ENCODE peak calls at places on chromosomes 16 and 17, in six cellular contexts. W is A673, V is H1, M is HepG2, K is psoas muscle, B is transverse colon. Q is an unnamed sample. For H3K4me1, the result is how much of the 10 kb centered on the place peaks cover.

GRCh38 chr16:13313351-13313750 is 412.0 kb downstream of the SHISA9 start:
- DNase-seq in W (no peak), B (no peak), M (no peak), V (no peak), K (no peak), Q (no peak)

GRCh38 chr16:56915311-56916105 is 16.4 kb upstream of the HERPUD1 start:
- DNase-seq in V (no peak), M (no peak), W (no peak), B (no peak), K (no peak), Q (no peak)

GRCh38 chr16:68995011-68995504 is 110.4 kb upstream of the HAS3 start:
- DNase-seq in B (no peak), M (peak), W (peak), K (no peak), V (no peak), Q (no peak)

GRCh38 chr17:61579961-61580360 is 11.1 kb downstream of the NACA2 start:
- DNase-seq in B (no peak), V (no peak), W (peak), K (no peak), M (peak), Q (no peak)

GRCh38 chr16:66476328-66477027 is 49.4 kb downstream of the BEAN1 start:
- DNase-seq in M (no peak), B (no peak), W (peak), V (peak), K (no peak), Q (no peak)

GRCh38 chr16:65781363-65781762 is 585.1 kb upstream of the CDH5 start:
- DNase-seq in W (no peak), B (no peak), M (no peak), V (no peak), K (no peak), Q (no peak)

GRCh38 chr17:81900181-81900820 is 1.7 kb upstream of the NPB start:
- DNase-seq in W (no peak), M (no peak), V (no peak), K (no peak), B (no peak), Q (no peak)

GRCh38 chr17:68491381-68491849 is 20.8 kb upstream of the PRKAR1A start:
- DNase-seq in V (no peak), B (peak), M (no peak), W (no peak), K (no peak), Q (peak)

GRCh38 chr17:51563961-51564360 is 303.6 kb downstream of the UTP18 start:
- DNase-seq in W (no peak), M (no peak), B (no peak), V (no peak), K (no peak), Q (no peak)

GRCh38 chr17:32926183-32926582 is 1.8 kb upstream of the TMEM98 start:
- DNase-seq in K (no peak), B (no peak), V (no peak), M (no peak), W (no peak), Q (no peak)

GRCh38 chr16:1296688-1297412 is 12.6 kb upstream of the UBE2I start:
- DNase-seq in K (no peak), W (no peak), B (peak), V (no peak), M (peak), Q (peak)

GRCh38 chr16:88983771-88984687 is 7.0 kb upstream of the CBFA2T3 start:
- DNase-seq in K (no peak), W (no peak), V (no peak), B (no peak), M (no peak), Q (no peak)
- H3K4me1 ChIP-seq in K (under half), W (under half), V (under half), B (under half), M (under half), Q (under half)

GRCh38 chr17:11944587-11944986 is 52.7 kb downstream of the ZNF18 start:
- DNase-seq in B (no peak), W (no peak), K (no peak), V (no peak), M (no peak), Q (no peak)
- H3K4me3 ChIP-seq in B (no peak), W (no peak), K (no peak), V (no peak), M (no peak), Q (no peak)

GRCh38 chr17:31537558-31537957 is 146.1 kb downstream of the RAB11FIP4 start:
- DNase-seq in V (no peak), K (no peak), B (peak), M (no peak), W (no peak), Q (peak)
- H3K27ac ChIP-seq in V (no peak), K (no peak), B (peak), M (peak), W (no peak), Q (no peak)

GRCh38 chr16:89700649-89701424 is 668 bp downstream of the SPATA2L start:
- DNase-seq in W (peak), B (peak), M (peak), V (peak), K (no peak), Q (peak)
- H3K4me1 ChIP-seq in W (under half), B (under half), M (under half), V (under half), K (under half), Q (under half)

GRCh38 chr17:44439168-44439567 is 49.7 kb upstream of the ITGA2B start:
- DNase-seq in M (no peak), V (no peak), B (no peak), K (no peak), W (no peak), Q (no peak)
- H3K4me3 ChIP-seq in M (no peak), V (no peak), B (no peak), K (peak), W (no peak), Q (no peak)

DNA sequence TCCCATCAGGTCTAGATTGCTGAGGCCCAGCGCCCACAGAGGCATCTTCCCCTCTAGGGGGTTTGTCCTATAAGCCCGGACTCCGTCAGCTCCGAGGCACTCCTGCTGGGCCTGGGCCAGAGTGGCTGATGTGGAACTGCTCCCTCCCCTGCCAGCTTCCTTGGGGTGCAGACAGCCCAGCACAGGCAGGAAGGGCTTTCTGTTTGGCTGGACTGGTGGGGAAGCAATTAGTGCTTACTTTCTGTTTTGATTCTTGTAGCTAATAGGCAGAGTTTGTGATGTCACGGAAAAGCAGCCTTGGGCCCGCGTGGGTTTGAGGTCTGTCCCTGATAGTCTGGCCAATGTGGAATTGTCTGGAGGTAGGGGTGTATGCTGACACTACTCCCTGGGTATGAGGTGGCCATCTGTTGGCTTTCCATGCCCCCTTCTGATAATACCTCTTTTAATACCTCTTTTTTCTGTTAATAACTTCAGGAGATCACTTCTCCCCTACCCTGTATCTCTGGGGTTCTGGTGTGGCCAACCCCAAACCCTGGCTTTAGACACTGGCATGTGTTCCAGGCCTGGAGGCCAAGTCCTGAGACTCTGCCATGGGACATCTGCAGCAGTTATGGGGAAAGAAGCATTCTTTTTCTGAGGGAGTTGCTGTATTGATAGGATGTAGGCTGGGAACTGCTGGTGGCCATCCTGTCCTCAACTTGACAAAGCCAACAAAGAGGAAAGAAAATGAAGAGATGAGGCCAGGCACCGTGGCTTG is 190.9 kb downstream of the RAB11FIP4 start:
- DNase-seq in K (peak), W (no peak), V (no peak), B (peak), M (no peak), Q (peak)
- H3K27ac ChIP-seq in K (peak), W (no peak), V (no peak), B (peak), M (no peak), Q (peak)

DNA sequence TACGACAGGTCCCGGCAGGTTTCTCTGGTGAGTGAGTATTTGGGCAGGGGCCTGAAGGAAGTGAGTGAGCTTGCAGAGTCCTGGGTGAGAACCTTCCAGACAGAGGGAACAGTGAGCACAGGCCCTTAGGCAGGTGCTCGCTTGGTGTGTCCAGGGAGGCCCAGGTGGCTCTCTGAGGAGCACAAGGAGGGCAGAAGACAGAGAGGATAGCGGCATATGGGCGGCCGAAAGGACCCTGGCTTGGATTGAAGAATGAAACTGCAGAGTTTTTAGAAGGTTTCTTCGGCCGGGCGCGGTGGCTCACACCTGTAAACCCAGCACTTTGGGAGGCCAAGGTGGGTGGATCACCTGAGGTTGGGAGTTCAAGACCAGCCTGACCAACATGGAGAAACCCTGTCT is 6.7 kb downstream of the DRG2 start:
- DNase-seq in M (no peak), K (no peak), V (no peak), W (no peak), B (no peak), Q (no peak)
- H3K4me1 ChIP-seq in M (under half), K (under half), V (under half), W (under half), B (under half), Q (under half)

GRCh38 chr17:49630113-49630900 is 47.6 kb downstream of the SPOP start:
- DNase-seq in W (no peak), K (no peak), B (no peak), V (no peak), M (no peak), Q (no peak)

GRCh38 chr17:49632201-49632600 is 45.7 kb downstream of the SPOP start:
- DNase-seq in M (no peak), W (no peak), K (no peak), B (no peak), V (no peak), Q (no peak)

GRCh38 chr17:49629447-49629846 is 48.5 kb downstream of the SPOP start:
- DNase-seq in B (no peak), W (no peak), K (no peak), V (no peak), M (no peak), Q (no peak)

GRCh38 chr17:49633250-49633649 is 44.6 kb downstream of the SPOP start:
- DNase-seq in B (no peak), V (no peak), M (no peak), K (no peak), W (no peak), Q (peak)

DNA sequence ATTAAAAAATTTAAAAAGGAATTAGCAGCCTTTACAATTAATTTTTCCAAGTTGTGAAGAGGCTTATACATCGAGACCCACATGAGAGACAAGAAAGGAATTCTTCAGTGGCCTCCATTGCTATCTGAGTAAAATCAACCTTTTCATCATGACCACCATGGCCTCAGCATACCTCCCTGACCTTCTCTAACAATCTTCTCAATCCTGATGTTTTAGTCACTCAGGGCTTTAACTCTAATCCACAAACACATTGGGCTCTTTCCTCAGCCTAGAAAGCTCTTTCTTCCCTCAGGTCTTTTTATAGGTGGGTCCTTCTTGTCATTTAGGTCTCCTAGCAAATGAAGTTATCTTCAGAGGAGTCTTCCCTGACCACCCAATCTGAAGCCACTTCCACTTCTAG is 46.4 kb downstream of the SPOP start:
- DNase-seq in K (no peak), W (no peak), V (no peak), M (no peak), B (no peak), Q (no peak)
- H3K4me3 ChIP-seq in K (no peak), W (no peak), V (no peak), M (no peak), B (no peak), Q (no peak)

GRCh38 chr16:86888240-86889044 is 310.1 kb downstream of the FOXL1 start:
- DNase-seq in V (no peak), B (no peak), M (no peak), K (no peak), W (no peak), Q (no peak)
- H3K27ac ChIP-seq in V (no peak), B (no peak), M (no peak), K (no peak), W (no peak), Q (no peak)

GRCh38 chr17:28741358-28742349 is 2.2 kb upstream of the TRAF4 start:
- DNase-seq in M (no peak), W (no peak), K (no peak), B (peak), V (no peak), Q (no peak)
- H3K4me1 ChIP-seq in M (under half), W (under half), K (under half), B (under half), V (under half), Q (under half)